ENCODE peak calls at places on chromosomes 4 and X, in four cellular contexts. B is HepG2, U is K562, S is A549. I is an unnamed sample.

GRCh38 chr4:105387466-105387865 is 86.4 kb downstream of the PPA2 start:
- DNase-seq in B (no peak), U (no peak), S (no peak), I (no peak)

GRCh38 chr4:126939401-126939800 is 693.4 kb upstream of the INTU start:
- DNase-seq in B (no peak), U (no peak), S (no peak), I (no peak)

GRCh38 chr4:23747131-23747752 is 142.6 kb downstream of the PPARGC1A start:
- DNase-seq in B (no peak), U (no peak), S (no peak), I (no peak)

GRCh38 chrX:18899796-18900380 is 84.0 kb downstream of the PHKA2 start:
- DNase-seq in B (no peak), U (no peak), S (peak), I (peak)

GRCh38 chr4:3019471-3019870 is 54.9 kb downstream of the HTT-AS start:
- DNase-seq in B (no peak), U (no peak), S (no peak), I (no peak)

GRCh38 chr4:17561195-17561909 is 15.6 kb upstream of the LAP3 start:
- DNase-seq in B (no peak), U (no peak), S (no peak), I (no peak)

GRCh38 chr4:140851804-140852203 is 95.6 kb upstream of the TBC1D9 start:
- DNase-seq in B (no peak), U (no peak), S (no peak), I (no peak)

GRCh38 chr4:14254252-14254651 is 626.7 kb upstream of the BOD1L1 start:
- DNase-seq in B (no peak), U (peak), S (peak), I (peak)

GRCh38 chr4:22237155-22237751 is 278.6 kb downstream of the ADGRA3 start:
- DNase-seq in B (peak), U (peak), S (no peak), I (peak)

GRCh38 chr4:23614284-23614892 is 275.5 kb downstream of the PPARGC1A start:
- DNase-seq in B (peak), U (peak), S (peak), I (no peak)

GRCh38 chr4:98828801-98829200 is 100.1 kb downstream of the EIF4E start:
- DNase-seq in B (peak), U (no peak), S (no peak), I (peak)

GRCh38 chrX:43805579-43805978 is 76.7 kb downstream of the MAOB start:
- DNase-seq in B (no peak), U (no peak), S (no peak), I (no peak)

GRCh38 chr4:169185133-169185956 is 85.4 kb downstream of the SH3RF1 start:
- DNase-seq in B (no peak), U (no peak), S (no peak), I (no peak)
- TF ChIP-seq HMGXB4 in B (no peak), U (no peak), S (no peak), I (no peak)

DNA sequence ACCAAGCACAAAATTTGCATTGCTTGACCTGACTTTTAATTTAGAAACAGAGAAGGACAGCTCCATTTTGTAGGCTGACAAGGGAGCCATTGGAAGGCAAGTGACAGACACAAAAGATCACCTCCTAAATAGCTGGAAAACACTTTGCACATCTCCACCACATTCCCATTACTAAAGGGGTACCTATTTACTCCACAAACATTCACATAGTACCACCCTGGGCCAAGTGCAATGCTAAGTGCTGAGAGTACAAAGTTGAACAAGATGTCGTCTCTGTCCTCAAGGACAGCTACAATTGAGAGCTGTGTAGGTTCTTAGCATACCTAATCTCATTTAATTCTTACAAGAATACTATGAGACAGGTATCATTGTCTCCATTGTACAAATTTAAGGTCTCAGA is 152.8 kb upstream of the GPC4 start:
- DNase-seq in B (no peak), U (no peak), S (no peak), I (no peak)
- TF ChIP-seq HMGXB4 in B (no peak), U (no peak), S (no peak), I (no peak)

DNA sequence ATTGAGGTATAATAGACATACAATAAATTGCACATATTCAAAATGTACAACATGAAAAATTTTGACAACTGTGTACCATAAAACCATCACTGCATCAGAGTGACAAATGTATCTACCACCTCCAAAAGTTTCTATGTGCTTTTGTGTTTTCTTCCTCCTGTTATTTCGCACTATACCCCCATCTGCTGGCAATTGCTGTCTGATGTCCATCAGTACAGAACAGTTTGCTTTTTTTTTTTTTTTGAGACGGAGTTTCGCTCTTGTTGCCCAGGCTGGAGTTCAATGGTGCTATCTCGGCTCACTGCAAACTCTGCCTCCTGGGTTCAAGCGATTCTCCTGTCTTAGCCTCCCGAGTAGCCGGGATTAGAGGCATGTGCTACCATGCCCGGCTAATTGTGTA is 154.3 kb upstream of the GIMD1 start:
- DNase-seq in B (peak), U (no peak), S (no peak), I (no peak)
- TF ChIP-seq HMGXB4 in B (no peak), U (no peak), S (no peak), I (no peak)

DNA sequence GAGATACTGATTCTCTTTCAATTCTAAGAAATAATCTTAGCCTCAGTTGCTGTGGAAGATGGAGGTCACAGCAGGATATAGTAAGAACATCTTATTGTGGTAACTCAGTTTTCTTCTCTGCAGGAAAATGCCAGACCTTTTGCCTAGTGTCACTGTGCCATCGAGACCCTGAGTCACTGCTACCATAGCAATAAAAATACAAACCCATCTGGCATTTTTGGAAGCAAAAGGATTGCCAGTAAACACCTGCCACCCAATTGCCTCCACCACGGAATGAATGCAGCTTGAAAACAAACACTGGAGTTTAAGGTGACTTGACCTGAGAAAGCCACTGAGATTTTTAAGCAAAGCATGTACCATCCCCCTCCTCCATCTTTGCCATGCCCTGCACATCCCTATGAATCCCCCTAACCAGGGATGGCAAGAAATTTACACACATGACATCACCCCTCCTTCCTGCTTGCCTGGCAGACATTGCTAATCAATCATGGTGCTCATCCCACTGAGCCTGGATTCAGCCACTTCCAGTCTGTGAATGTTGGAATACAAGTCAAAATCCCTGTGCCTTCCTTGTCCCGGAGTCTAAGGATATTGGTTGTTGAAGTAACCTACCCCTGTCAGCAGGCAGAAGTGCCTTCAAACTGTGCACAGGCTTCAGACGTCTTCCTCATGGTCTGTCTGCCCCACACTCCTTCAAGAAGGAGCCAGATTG is 59.6 kb upstream of the MAMLD1 start:
- DNase-seq in B (no peak), U (no peak), S (no peak), I (no peak)
- TF ChIP-seq HMGXB4 in B (no peak), U (no peak), S (no peak), I (no peak)

DNA sequence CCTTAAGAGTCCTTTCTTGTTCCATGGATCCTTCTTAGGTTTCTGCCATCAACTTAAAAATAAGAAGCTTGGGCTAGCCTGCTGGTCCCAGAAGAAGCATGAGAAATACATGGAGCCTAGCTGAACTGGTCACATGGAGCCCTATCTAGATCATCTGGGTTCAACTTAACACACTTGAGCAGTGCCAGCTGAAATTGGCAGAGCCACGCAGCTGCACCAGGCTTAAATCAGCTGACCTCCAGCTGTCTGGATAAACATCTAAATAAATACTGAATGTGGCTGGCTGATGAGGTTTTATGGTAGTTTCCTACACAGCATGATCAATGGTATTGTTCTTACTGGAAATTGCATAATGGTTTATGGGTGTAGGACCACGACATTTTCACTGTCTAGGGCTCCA is 598.4 kb upstream of the FAM241A start:
- DNase-seq in B (no peak), U (no peak), S (no peak), I (no peak)
- TF ChIP-seq HMGXB4 in B (no peak), U (no peak), S (no peak), I (no peak)

GRCh38 chr4:20391224-20391623 is 139.5 kb downstream of the SLIT2 start:
- DNase-seq in B (no peak), U (no peak), S (no peak), I (no peak)
- TF ChIP-seq HMGXB4 in B (no peak), U (no peak), S (no peak), I (no peak)

DNA sequence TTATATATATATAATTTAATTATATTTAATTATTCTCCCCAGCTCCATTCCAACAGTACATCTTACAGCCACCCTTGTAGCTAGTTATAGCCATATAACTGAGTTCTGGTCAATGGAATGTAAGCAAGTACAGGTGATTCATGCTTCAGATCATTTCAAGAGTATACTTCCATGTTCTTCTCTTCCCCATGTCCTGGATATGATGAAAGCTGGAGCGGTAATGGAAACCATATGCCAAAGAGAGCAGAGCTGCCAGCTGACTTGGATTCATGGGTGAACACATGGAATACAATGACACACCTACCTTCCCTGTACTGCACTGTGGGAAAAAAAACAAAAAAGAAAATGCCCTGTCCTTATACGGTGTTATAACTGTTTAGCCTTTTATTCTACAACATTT is 17.5 kb upstream of the CORIN start:
- DNase-seq in B (no peak), U (no peak), S (no peak), I (no peak)
- TF ChIP-seq HMGXB4 in B (no peak), U (no peak), S (no peak), I (no peak)